ENCODE peak calls at places on chromosomes 13 and 19, in nine cellular contexts. M is T-helper 2 cell treated with Interferon-gamma antibody and Interleukin-4, amounts not matched to agents 5 μg/mL and 100 μg/mL, for 36 hours; S is heart left ventricle; G is Kasumi-1; V is effector memory CD4-positive, alpha-beta T cell; W is progenitor cell of endocrine pancreas; K is GF-D8; T is ELR; O is iPS DF 6.9. A is an unnamed sample.

GRCh38 chr19:44525721-44526430 is 3.6 kb downstream of the CEACAM20 start:
- DNase-seq in S (no peak), G (no peak), T (no peak), O (no peak), M (no peak), K (no peak), V (no peak), W (no peak), A (no peak)

GRCh38 chr13:66492479-66492878 is 737.7 kb downstream of the PCDH9 start:
- DNase-seq in V (no peak), S (no peak), K (no peak), M (no peak), W (no peak), T (peak; percentile 19), O (peak; percentile 20), G (no peak), A (no peak)

GRCh38 chr13:45196622-45197021 is 4.2 kb downstream of the KCTD4 start:
- DNase-seq in O (no peak), K (no peak), W (no peak), G (no peak), V (no peak), S (no peak), T (peak; percentile 91), M (no peak), A (no peak)

GRCh38 chr19:49425922-49426592 is 869 bp downstream of the GFY start:
- DNase-seq in K (no peak), M (no peak), O (peak; percentile 85), G (no peak), V (no peak), T (peak; percentile 15), W (no peak), S (no peak), A (no peak)

GRCh38 chr19:10260141-10260584 is 8.1 kb downstream of the MRPL4 start:
- DNase-seq in T (peak; percentile 35), K (no peak), O (no peak), G (no peak), W (no peak), M (peak; percentile 83), V (no peak), S (no peak), A (no peak)

GRCh38 chr13:43787998-43788397 is 1.2 kb upstream of the ENOX1 start:
- DNase-seq in T (peak; percentile 71), M (no peak), O (no peak), V (no peak), W (no peak), S (no peak), G (peak; percentile 67), K (no peak), A (no peak)

GRCh38 chr19:37243206-37243632 is 25.2 kb downstream of the ZNF383 start:
- DNase-seq in M (no peak), S (no peak), T (no peak), W (no peak), K (no peak), G (no peak), V (no peak), O (no peak), A (no peak)

GRCh38 chr13:113324336-113324882 is 27.4 kb downstream of the LAMP1 start:
- DNase-seq in M (no peak), K (no peak), V (no peak), O (no peak), T (no peak), G (no peak), W (no peak), S (no peak), A (no peak)

GRCh38 chr19:35207391-35207871 is 21.1 kb downstream of the FAM187B start:
- DNase-seq in G (no peak), W (no peak), V (peak; percentile 54), M (no peak), T (no peak), O (no peak), K (no peak), S (no peak), A (no peak)

A was measured in activated T-helper 2 cell treated with anti-CD3 and anti-CD28 coated beads, Interferon-gamma antibody, Interleukin-2, Interleukin-4, amounts not matched to agents 10 μg/mL and 5 μg/mL and 100 μg/mL, durations not matched to agents 14 hours and 24 hours and 36 hours.